ENCODE peak calls at places on chromosome 15, in four cellular contexts. H is tibial nerve, F is stomach, U is transverse colon. N is an unnamed sample. For H3K4me1, the result is how much of the 10 kb centered on the place peaks cover.

GRCh38 chr15:64634020-64634419 is 141.4 kb downstream of the RBPMS2 start:
- DNase-seq in F (no peak), H (no peak), U (peak), N (no peak)

GRCh38 chr15:72562878-72563277 is 88.7 kb downstream of the ARIH1 start:
- DNase-seq in H (no peak), U (no peak), F (no peak), N (no peak)

GRCh38 chr15:89130194-89130593 is 41.9 kb downstream of the ABHD2 start:
- DNase-seq in H (no peak), F (no peak), U (no peak), N (no peak)

GRCh38 chr15:90001683-90002427 is 731 bp downstream of the ZNF710 start:
- DNase-seq in F (peak), U (peak), H (peak), N (peak)

GRCh38 chr15:88894348-88894818 is 961 bp downstream of the HAPLN3 start:
- DNase-seq in F (peak), H (peak), U (peak), N (peak)

GRCh38 chr15:68326711-68327412 is 49.3 kb downstream of the FEM1B start:
- DNase-seq in H (no peak), U (no peak), F (no peak), N (no peak)

GRCh38 chr15:69038508-69038907 is 24.0 kb downstream of the NOX5 start:
- DNase-seq in U (no peak), F (no peak), H (no peak), N (no peak)

GRCh38 chr15:69126054-69126469 is 34.4 kb upstream of the GLCE start:
- DNase-seq in F (no peak), H (no peak), U (no peak), N (peak)

GRCh38 chr15:92981333-92981732 is 81.2 kb downstream of the CHD2 start:
- DNase-seq in F (no peak), H (no peak), U (no peak), N (no peak)

GRCh38 chr15:43509002-43509922 is 8.1 kb upstream of the MAP1A start:
- DNase-seq in U (no peak), H (peak), F (no peak), N (no peak)

GRCh38 chr15:55800216-55800615 is 57.3 kb upstream of the PRTG start:
- DNase-seq in H (no peak), U (no peak), F (no peak), N (no peak)

GRCh38 chr15:47756872-47757271 is 39.6 kb downstream of the SEMA6D start:
- DNase-seq in U (peak), F (no peak), H (no peak), N (no peak)

GRCh38 chr15:67784057-67784781 is 41.1 kb upstream of the SKOR1 start:
- DNase-seq in F (no peak), U (peak), H (no peak), N (no peak)

GRCh38 chr15:100887211-100887913 is 7.7 kb downstream of the ALDH1A3 start:
- DNase-seq in H (no peak), F (no peak), U (no peak), N (peak)

GRCh38 chr15:33111051-33111451 is 83.5 kb downstream of the FMN1 start:
- DNase-seq in U (no peak), H (no peak), F (no peak), N (no peak)

GRCh38 chr15:100667405-100668320 is 65.3 kb downstream of the ASB7 start:
- DNase-seq in F (no peak), U (peak), H (no peak), N (no peak)

GRCh38 chr15:63372018-63372705 is 9.5 kb downstream of the CA12 start:
- DNase-seq in H (peak), F (no peak), U (no peak), N (peak)

GRCh38 chr15:85584791-85585360 is 204.5 kb downstream of the AKAP13 start:
- DNase-seq in F (no peak), H (no peak), U (no peak), N (no peak)

GRCh38 chr15:85582076-85582718 is 201.8 kb downstream of the AKAP13 start:
- DNase-seq in H (peak), U (peak), F (peak), N (peak)

GRCh38 chr15:85582719-85583089 is 202.3 kb downstream of the AKAP13 start:
- DNase-seq in F (peak), U (peak), H (peak), N (no peak)

GRCh38 chr15:85581495-85581894 is 201.1 kb downstream of the AKAP13 start:
- DNase-seq in H (peak), F (peak), U (peak), N (peak)

GRCh38 chr15:85583404-85584390 is 203.3 kb downstream of the AKAP13 start:
- DNase-seq in U (peak), H (peak), F (peak), N (no peak)
- H3K4me1 ChIP-seq in U (under half), H (under half), F (under half), N (half or more)

GRCh38 chr15:84600687-84601554 is at the start of gene ZSCAN2:
- DNase-seq in F (peak), H (peak), U (peak), N (peak)
- TF ChIP-seq EP300 in F (no peak), H (peak), U (no peak), N (no peak)

GRCh38 chr15:78291698-78292097 is 7.7 kb downstream of the SKIC8 start:
- DNase-seq in H (no peak), F (peak), U (no peak), N (no peak)
- H3K4me1 ChIP-seq in H (under half), F (under half), U (under half), N (under half)

DNA sequence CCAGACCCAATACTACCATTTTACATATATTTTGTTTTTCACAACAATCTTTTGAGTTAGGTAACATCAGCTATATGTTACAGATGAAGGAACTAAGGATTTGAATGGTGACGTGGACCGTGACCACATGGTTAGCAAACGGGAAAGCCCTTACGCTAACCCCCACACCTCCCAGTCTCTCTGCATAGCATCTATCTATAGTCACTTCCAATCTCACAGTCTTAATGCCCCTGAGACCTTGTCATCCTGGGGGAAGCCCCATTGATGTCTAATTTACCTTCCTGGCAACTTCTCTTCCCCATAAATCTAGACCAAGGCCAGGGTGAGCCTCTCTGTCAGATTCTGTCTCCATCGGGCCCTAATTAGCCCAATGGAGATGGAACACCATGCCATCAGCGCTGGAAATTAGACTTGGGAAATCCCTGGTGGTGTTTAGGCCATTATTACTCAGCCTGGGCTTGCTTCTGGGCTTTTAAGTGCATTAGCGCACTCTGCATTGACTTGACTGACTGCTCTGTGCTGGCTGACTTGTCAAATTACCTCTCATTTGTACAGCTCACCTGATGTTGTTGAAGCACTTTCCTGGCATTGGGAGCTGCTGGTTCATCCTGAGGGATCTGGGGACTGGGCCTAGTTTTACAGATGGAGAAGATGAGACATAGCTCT is 34.0 kb upstream of the SH3GL3 start:
- DNase-seq in F (no peak), H (no peak), U (no peak), N (no peak)
- TF ChIP-seq EP300 in F (no peak), H (no peak), U (no peak), N (no peak)

GRCh38 chr15:31330836-31331235 is 4.2 kb downstream of the KLF13 start:
- DNase-seq in U (no peak), H (no peak), F (peak), N (peak)

GRCh38 chr15:31332681-31333071 is 6.0 kb downstream of the KLF13 start:
- DNase-seq in U (no peak), F (no peak), H (no peak), N (no peak)

GRCh38 chr15:31330111-31330785 is 3.6 kb downstream of the KLF13 start:
- DNase-seq in U (no peak), F (no peak), H (no peak), N (no peak)

GRCh38 chr15:31332020-31332680 is 5.5 kb downstream of the KLF13 start:
- DNase-seq in H (no peak), F (no peak), U (no peak), N (no peak)

GRCh38 chr15:31331389-31331788 is 4.8 kb downstream of the KLF13 start:
- DNase-seq in H (no peak), U (no peak), F (no peak), N (no peak)
- H3K4me1 ChIP-seq in H (half or more), U (under half), F (half or more), N (half or more)

DNA sequence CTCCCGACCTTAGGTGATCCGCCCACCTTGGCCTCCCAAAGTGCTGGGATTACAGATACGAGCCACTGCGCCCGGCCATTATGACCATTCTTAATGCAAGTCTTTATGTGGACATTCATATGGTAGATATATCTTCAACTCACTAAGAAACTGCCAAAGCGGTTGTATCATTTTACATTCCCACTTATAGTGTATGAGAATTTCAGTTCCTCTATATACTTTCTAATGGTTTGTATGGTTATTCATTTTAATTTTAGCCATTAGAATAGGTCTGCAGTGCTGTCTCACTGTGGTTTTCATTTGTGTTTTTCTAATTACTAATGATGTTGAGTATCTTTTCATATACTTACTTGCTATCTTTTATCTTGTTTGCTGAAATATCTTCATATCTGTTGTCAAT is 32.5 kb downstream of the TCF12 start:
- DNase-seq in U (no peak), F (no peak), H (no peak), N (no peak)
- TF ChIP-seq EP300 in U (no peak), F (no peak), H (no peak), N (no peak)

GRCh38 chr15:66761723-66762595 is 59.9 kb downstream of the SMAD6 start:
- DNase-seq in F (no peak), U (no peak), H (no peak), N (no peak)
- H3K4me1 ChIP-seq in F (half or more), U (under half), H (half or more), N (half or more)

DNA sequence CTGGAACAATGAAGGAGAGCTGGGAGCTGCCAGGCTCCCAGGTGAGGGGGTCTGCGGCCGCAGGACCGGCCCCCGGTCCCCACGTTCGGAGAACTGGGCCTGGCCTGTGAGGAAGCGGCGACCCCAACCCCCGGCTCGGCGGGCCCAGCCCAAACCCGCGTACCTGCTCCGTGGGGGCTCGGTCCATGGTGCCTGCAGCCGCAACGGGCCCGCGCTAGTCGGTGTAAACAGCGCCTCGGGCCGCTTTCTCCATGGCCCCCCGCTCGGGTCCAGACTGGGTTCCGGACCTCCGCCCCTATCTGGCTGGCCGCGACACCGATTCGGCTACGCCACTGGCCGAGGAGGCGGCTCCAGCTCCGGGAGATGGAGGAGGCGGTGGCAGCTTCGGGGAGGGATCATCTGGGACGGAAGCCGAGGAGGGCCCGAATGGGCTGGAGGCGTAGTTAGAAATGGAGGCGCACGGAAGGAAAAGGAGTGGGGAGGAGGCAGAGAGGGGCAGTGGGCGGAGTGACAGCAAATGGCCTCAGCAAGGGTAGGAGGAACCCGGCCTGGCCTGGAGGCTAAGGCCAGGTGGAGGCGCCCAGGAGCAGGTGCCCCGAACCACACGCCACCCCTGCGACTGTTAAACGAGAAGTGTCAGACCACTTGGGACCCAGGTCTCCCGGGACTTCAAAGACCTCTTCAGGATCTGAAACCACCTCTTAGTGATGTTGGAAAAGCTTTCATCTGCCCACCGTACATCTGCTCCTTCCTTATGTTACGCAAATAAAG is at the start of gene SECISBP2L:
- DNase-seq in F (peak), U (peak), H (peak), N (peak)
- TF ChIP-seq EP300 in F (no peak), U (no peak), H (peak), N (no peak)

DNA sequence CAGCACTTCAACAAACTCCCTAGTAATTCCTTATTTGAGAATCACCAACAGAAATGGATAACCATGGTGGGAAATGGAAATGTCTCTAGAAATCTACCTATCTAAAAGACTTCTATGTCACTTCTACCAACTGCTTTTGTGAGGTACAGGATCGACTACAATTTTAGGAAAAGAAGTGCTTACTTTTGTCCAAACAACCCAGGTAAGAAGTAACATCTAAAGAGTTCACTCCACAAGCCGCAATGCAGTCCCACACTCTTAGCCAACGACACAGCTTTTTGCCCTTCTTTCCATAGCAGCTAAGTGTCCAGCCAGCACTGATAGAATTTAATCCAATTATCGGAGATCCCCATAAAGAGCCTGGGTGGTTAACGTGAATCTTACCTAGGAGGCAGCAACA is 28.1 kb downstream of the ANXA2 start:
- DNase-seq in F (no peak), H (no peak), U (no peak), N (no peak)
- H3K4me1 ChIP-seq in F (under half), H (under half), U (under half), N (under half)